ENCODE peak calls at places on chromosomes 3 and 15, in seven cellular contexts. One of them, this sample, is unnamed. For H3K4me1 and H3K36me3, the result is how much of the 10 kb centered on the place peaks cover.

GRCh38 chr3:151439652-151440125 is 21.2 kb downstream of the IGSF10 start:
- DNase-seq in stomach: no peak
- DNase-seq in left ventricle myocardium inferior: no peak
- DNase-seq in psoas muscle: no peak
- DNase-seq in tibial artery: no peak
- DNase-seq in OCI-LY7: peak
- DNase-seq in ascending aorta: no peak
- DNase-seq in this sample: peak

GRCh38 chr3:134437211-134437752 is 48.5 kb downstream of the ANAPC13 start:
- DNase-seq in left ventricle myocardium inferior: no peak
- DNase-seq in psoas muscle: no peak
- DNase-seq in ascending aorta: no peak
- DNase-seq in tibial artery: no peak
- DNase-seq in stomach: no peak
- DNase-seq in OCI-LY7: no peak
- DNase-seq in this sample: no peak

GRCh38 chr3:46717447-46718231 is at the start of gene PRSS50:
- DNase-seq in psoas muscle: peak
- DNase-seq in stomach: peak
- DNase-seq in ascending aorta: peak
- DNase-seq in left ventricle myocardium inferior: no peak
- DNase-seq in OCI-LY7: no peak
- DNase-seq in tibial artery: no peak
- DNase-seq in this sample: peak

GRCh38 chr15:62935300-62936081 is 107.1 kb upstream of the TPM1 start:
- DNase-seq in tibial artery: no peak
- DNase-seq in psoas muscle: no peak
- DNase-seq in stomach: no peak
- DNase-seq in ascending aorta: no peak
- DNase-seq in OCI-LY7: no peak
- DNase-seq in left ventricle myocardium inferior: no peak
- DNase-seq in this sample: no peak

GRCh38 chr3:141243295-141243707 is 11.7 kb downstream of the PXYLP1 start:
- DNase-seq in tibial artery: no peak
- DNase-seq in stomach: no peak
- DNase-seq in psoas muscle: no peak
- DNase-seq in OCI-LY7: no peak
- DNase-seq in left ventricle myocardium inferior: no peak
- DNase-seq in ascending aorta: peak
- DNase-seq in this sample: no peak

GRCh38 chr3:71465371-71466007 is 118.0 kb downstream of the FOXP1 start:
- DNase-seq in OCI-LY7: no peak
- DNase-seq in tibial artery: no peak
- DNase-seq in psoas muscle: no peak
- DNase-seq in ascending aorta: no peak
- DNase-seq in left ventricle myocardium inferior: no peak
- DNase-seq in stomach: no peak
- DNase-seq in this sample: no peak

GRCh38 chr3:195729476-195729875 is 8.7 kb downstream of the MUC20 start:
- DNase-seq in stomach: no peak
- DNase-seq in OCI-LY7: no peak
- DNase-seq in ascending aorta: no peak
- DNase-seq in left ventricle myocardium inferior: no peak
- DNase-seq in psoas muscle: no peak
- DNase-seq in tibial artery: no peak
- DNase-seq in this sample: no peak

GRCh38 chr3:30440147-30440604 is 166.2 kb upstream of the TGFBR2 start:
- DNase-seq in ascending aorta: no peak
- DNase-seq in psoas muscle: no peak
- DNase-seq in left ventricle myocardium inferior: no peak
- DNase-seq in tibial artery: no peak
- DNase-seq in OCI-LY7: no peak
- DNase-seq in stomach: peak
- DNase-seq in this sample: no peak

GRCh38 chr15:74011610-74012009 is 17.1 kb downstream of the PML start:
- DNase-seq in ascending aorta: peak
- DNase-seq in stomach: peak
- DNase-seq in OCI-LY7: no peak
- DNase-seq in psoas muscle: no peak
- DNase-seq in left ventricle myocardium inferior: peak
- DNase-seq in tibial artery: peak
- DNase-seq in this sample: peak

GRCh38 chr3:116339441-116340028 is 105.8 kb downstream of the LSAMP start:
- DNase-seq in psoas muscle: no peak
- DNase-seq in left ventricle myocardium inferior: peak
- DNase-seq in OCI-LY7: no peak
- DNase-seq in tibial artery: no peak
- DNase-seq in ascending aorta: no peak
- DNase-seq in stomach: no peak
- DNase-seq in this sample: peak

GRCh38 chr15:89321521-89322410 is 12.9 kb downstream of the POLG start:
- DNase-seq in OCI-LY7: no peak
- DNase-seq in left ventricle myocardium inferior: no peak
- DNase-seq in psoas muscle: peak
- DNase-seq in tibial artery: no peak
- DNase-seq in stomach: peak
- DNase-seq in ascending aorta: no peak
- DNase-seq in this sample: no peak

GRCh38 chr15:81666828-81667227 is 292.8 kb upstream of the TMC3 start:
- DNase-seq in psoas muscle: no peak
- DNase-seq in tibial artery: no peak
- DNase-seq in OCI-LY7: no peak
- DNase-seq in left ventricle myocardium inferior: no peak
- DNase-seq in stomach: no peak
- DNase-seq in ascending aorta: no peak
- DNase-seq in this sample: no peak

GRCh38 chr3:176651622-176652021 is 545.7 kb downstream of the TBL1XR1 start:
- DNase-seq in psoas muscle: no peak
- DNase-seq in stomach: no peak
- DNase-seq in tibial artery: no peak
- DNase-seq in left ventricle myocardium inferior: no peak
- DNase-seq in ascending aorta: no peak
- DNase-seq in OCI-LY7: no peak
- DNase-seq in this sample: no peak

GRCh38 chr3:101193957-101194356 is 126.4 kb downstream of the IMPG2 start:
- DNase-seq in OCI-LY7: no peak
- DNase-seq in stomach: no peak
- DNase-seq in left ventricle myocardium inferior: no peak
- DNase-seq in psoas muscle: no peak
- DNase-seq in tibial artery: no peak
- DNase-seq in ascending aorta: no peak
- DNase-seq in this sample: no peak

GRCh38 chr15:56837281-56837680 is 81.2 kb upstream of the TCF12 start:
- DNase-seq in OCI-LY7: no peak
- DNase-seq in left ventricle myocardium inferior: no peak
- DNase-seq in ascending aorta: no peak
- DNase-seq in psoas muscle: no peak
- DNase-seq in stomach: no peak
- DNase-seq in tibial artery: no peak
- DNase-seq in this sample: no peak

GRCh38 chr3:132268956-132269355 is 48.3 kb upstream of the ACP3 start:
- DNase-seq in psoas muscle: no peak
- DNase-seq in ascending aorta: no peak
- DNase-seq in stomach: no peak
- DNase-seq in left ventricle myocardium inferior: no peak
- DNase-seq in OCI-LY7: peak
- DNase-seq in tibial artery: no peak
- DNase-seq in this sample: no peak

GRCh38 chr3:171776411-171776810 is 33.9 kb downstream of the PLD1 start:
- DNase-seq in psoas muscle: no peak
- DNase-seq in stomach: no peak
- DNase-seq in tibial artery: no peak
- DNase-seq in OCI-LY7: no peak
- DNase-seq in left ventricle myocardium inferior: no peak
- DNase-seq in ascending aorta: no peak
- DNase-seq in this sample: no peak

GRCh38 chr3:105366302-105367062 is at the start of gene ALCAM:
- DNase-seq in psoas muscle: peak
- DNase-seq in OCI-LY7: peak
- DNase-seq in tibial artery: peak
- DNase-seq in left ventricle myocardium inferior: peak
- DNase-seq in stomach: peak
- DNase-seq in ascending aorta: peak
- DNase-seq in this sample: peak

GRCh38 chr3:66499881-66500574 is 794 bp downstream of the LRIG1 start:
- DNase-seq in psoas muscle: peak
- DNase-seq in ascending aorta: peak
- DNase-seq in OCI-LY7: peak
- DNase-seq in left ventricle myocardium inferior: peak
- DNase-seq in stomach: peak
- DNase-seq in tibial artery: no peak
- DNase-seq in this sample: peak

GRCh38 chr3:141422961-141423582 is 54.8 kb downstream of the ZBTB38 start:
- DNase-seq in left ventricle myocardium inferior: no peak
- DNase-seq in ascending aorta: no peak
- DNase-seq in tibial artery: no peak
- DNase-seq in stomach: no peak
- DNase-seq in psoas muscle: no peak
- DNase-seq in OCI-LY7: no peak
- DNase-seq in this sample: no peak

GRCh38 chr15:74790080-74790916 is 8.4 kb downstream of the CSK start:
- DNase-seq in tibial artery: peak
- DNase-seq in left ventricle myocardium inferior: peak
- DNase-seq in psoas muscle: peak
- DNase-seq in ascending aorta: peak
- DNase-seq in stomach: peak
- DNase-seq in OCI-LY7: peak
- DNase-seq in this sample: peak

GRCh38 chr3:121834079-121834730 is 655 bp downstream of the IQCB1 start:
- DNase-seq in ascending aorta: no peak
- DNase-seq in tibial artery: no peak
- DNase-seq in left ventricle myocardium inferior: no peak
- DNase-seq in OCI-LY7: peak
- DNase-seq in stomach: no peak
- DNase-seq in psoas muscle: no peak
- DNase-seq in this sample: peak

GRCh38 chr15:82530006-82530405 is 10.3 kb downstream of the RPS17 start:
- DNase-seq in psoas muscle: no peak
- DNase-seq in left ventricle myocardium inferior: no peak
- DNase-seq in OCI-LY7: no peak
- DNase-seq in stomach: no peak
- DNase-seq in tibial artery: no peak
- DNase-seq in ascending aorta: peak
- DNase-seq in this sample: no peak

GRCh38 chr15:71677766-71678165 is 132.6 kb upstream of the NR2E3 start:
- DNase-seq in left ventricle myocardium inferior: no peak
- DNase-seq in ascending aorta: no peak
- DNase-seq in OCI-LY7: no peak
- DNase-seq in tibial artery: no peak
- DNase-seq in psoas muscle: no peak
- DNase-seq in stomach: no peak
- DNase-seq in this sample: no peak

DNA sequence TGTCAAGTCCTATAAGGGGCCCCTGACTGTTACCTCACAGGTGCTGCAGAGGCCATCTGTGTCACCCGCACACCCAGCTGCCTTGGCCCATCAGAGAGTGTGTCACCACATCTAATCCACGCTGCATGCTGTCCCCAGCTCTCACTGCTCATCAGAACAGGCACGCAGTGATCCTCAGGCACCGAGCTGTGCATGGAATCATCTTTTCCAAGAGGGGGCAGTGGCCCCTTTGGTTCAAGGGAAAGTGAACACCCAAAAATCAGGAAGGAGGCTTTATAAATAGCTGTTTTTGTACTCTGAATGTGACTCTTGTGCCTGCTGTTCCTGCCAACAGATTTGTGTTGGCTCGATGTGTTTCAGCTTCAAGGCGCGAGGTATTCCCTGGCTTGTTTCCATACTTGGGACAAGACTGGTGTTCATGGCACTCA is 110.3 kb upstream of the ETV5 start:
- DNase-seq in tibial artery: no peak
- DNase-seq in ascending aorta: no peak
- DNase-seq in psoas muscle: peak
- DNase-seq in OCI-LY7: peak
- DNase-seq in left ventricle myocardium inferior: peak
- DNase-seq in stomach: no peak
- DNase-seq in this sample: no peak
- TF ChIP-seq CTCF in tibial artery: no peak
- TF ChIP-seq CTCF in ascending aorta: no peak
- TF ChIP-seq CTCF in psoas muscle: peak
- TF ChIP-seq CTCF in OCI-LY7: no peak
- TF ChIP-seq CTCF in left ventricle myocardium inferior: peak
- TF ChIP-seq CTCF in stomach: no peak
- TF ChIP-seq CTCF in this sample: no peak

DNA sequence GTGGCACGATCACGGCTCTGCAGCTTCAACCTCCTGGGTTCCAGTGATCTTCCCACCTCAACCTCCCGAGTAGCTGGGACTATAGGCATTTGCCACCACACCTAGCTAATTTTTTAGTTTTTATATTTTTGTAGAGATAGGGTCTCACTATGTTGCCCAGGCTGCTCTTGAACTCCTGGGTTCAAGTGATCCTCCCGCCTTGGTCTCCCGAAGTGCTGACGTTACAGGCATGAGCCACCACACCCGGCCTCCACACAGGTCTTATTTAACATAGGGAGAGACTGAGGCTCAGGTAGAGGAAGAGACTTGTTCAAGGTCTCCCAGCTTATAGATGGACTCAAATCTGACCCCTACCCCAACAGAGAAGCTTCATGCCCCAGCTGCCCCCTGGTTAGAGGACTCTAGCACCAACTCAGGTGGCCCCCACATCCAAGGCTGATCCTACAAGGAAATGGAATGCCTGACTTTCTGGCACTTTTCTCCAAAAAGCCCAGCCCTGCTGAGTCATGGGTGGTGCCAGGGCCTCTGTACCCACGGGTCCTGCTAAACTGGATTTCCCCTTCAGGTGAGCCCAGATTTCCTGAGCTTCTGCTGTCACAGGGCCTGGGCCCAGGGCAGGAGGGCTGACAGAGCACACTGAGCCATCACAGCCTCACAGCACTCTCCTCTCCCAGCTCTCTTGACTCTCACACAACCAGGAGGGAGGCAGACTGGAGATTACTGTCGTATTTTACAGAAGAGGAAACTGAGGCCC is 5.6 kb downstream of the TMEM40 start:
- DNase-seq in tibial artery: no peak
- DNase-seq in stomach: no peak
- DNase-seq in ascending aorta: no peak
- DNase-seq in OCI-LY7: no peak
- DNase-seq in left ventricle myocardium inferior: no peak
- DNase-seq in psoas muscle: no peak
- DNase-seq in this sample: no peak
- H3K4me1 ChIP-seq in tibial artery: under half
- H3K4me1 ChIP-seq in stomach: under half
- H3K4me1 ChIP-seq in ascending aorta: under half
- H3K4me1 ChIP-seq in OCI-LY7: half or more
- H3K4me1 ChIP-seq in left ventricle myocardium inferior: under half
- H3K4me1 ChIP-seq in psoas muscle: under half
- H3K4me1 ChIP-seq in this sample: under half

GRCh38 chr3:34419801-34420200 is 621.4 kb downstream of the PDCD6IP start:
- DNase-seq in stomach: no peak
- DNase-seq in psoas muscle: no peak
- DNase-seq in left ventricle myocardium inferior: no peak
- DNase-seq in tibial artery: no peak
- DNase-seq in OCI-LY7: peak
- DNase-seq in ascending aorta: no peak
- DNase-seq in this sample: no peak

GRCh38 chr3:34421762-34422161 is 623.3 kb downstream of the PDCD6IP start:
- DNase-seq in ascending aorta: no peak
- DNase-seq in OCI-LY7: no peak
- DNase-seq in left ventricle myocardium inferior: no peak
- DNase-seq in stomach: no peak
- DNase-seq in tibial artery: no peak
- DNase-seq in psoas muscle: no peak
- DNase-seq in this sample: no peak
- H3K36me3 ChIP-seq in ascending aorta: under half
- H3K36me3 ChIP-seq in OCI-LY7: under half
- H3K36me3 ChIP-seq in left ventricle myocardium inferior: under half
- H3K36me3 ChIP-seq in stomach: under half
- H3K36me3 ChIP-seq in tibial artery: under half
- H3K36me3 ChIP-seq in psoas muscle: under half
- H3K36me3 ChIP-seq in this sample: under half

GRCh38 chr3:11662392-11662990 is 18.8 kb upstream of the VGLL4 start:
- DNase-seq in stomach: no peak
- DNase-seq in tibial artery: no peak
- DNase-seq in psoas muscle: no peak
- DNase-seq in OCI-LY7: no peak
- DNase-seq in left ventricle myocardium inferior: no peak
- DNase-seq in ascending aorta: no peak
- DNase-seq in this sample: no peak
- TF ChIP-seq CTCF in stomach: no peak
- TF ChIP-seq CTCF in tibial artery: peak
- TF ChIP-seq CTCF in psoas muscle: no peak
- TF ChIP-seq CTCF in OCI-LY7: peak
- TF ChIP-seq CTCF in left ventricle myocardium inferior: peak
- TF ChIP-seq CTCF in ascending aorta: peak
- TF ChIP-seq CTCF in this sample: no peak

This sample was measured in colonic mucosa.